ENCODE peak calls at places on chromosomes 4 and X, in eight cellular contexts. One of them, this sample, is unnamed.

GRCh38 chrX:79138658-79139241 is 5.7 kb upstream of the GPR174 start:
- DNase-seq in right lobe of liver: no peak
- DNase-seq in prostate gland: no peak
- DNase-seq in fibroblast of lung: no peak
- DNase-seq in neural progenitor cell: no peak
- DNase-seq in transverse colon: peak; percentile 30
- DNase-seq in lower lobe of right lung: no peak
- DNase-seq in aorta: no peak
- DNase-seq in this sample: no peak

GRCh38 chrX:41457618-41458192 is 10.6 kb downstream of the NYX start:
- DNase-seq in right lobe of liver: no peak
- DNase-seq in prostate gland: no peak
- DNase-seq in fibroblast of lung: peak; percentile 25
- DNase-seq in neural progenitor cell: no peak
- DNase-seq in transverse colon: no peak
- DNase-seq in lower lobe of right lung: no peak
- DNase-seq in aorta: no peak
- DNase-seq in this sample: no peak

GRCh38 chrX:18638397-18638796 is 33.5 kb downstream of the RS1 start:
- DNase-seq in right lobe of liver: no peak
- DNase-seq in prostate gland: no peak
- DNase-seq in fibroblast of lung: no peak
- DNase-seq in neural progenitor cell: no peak
- DNase-seq in transverse colon: no peak
- DNase-seq in lower lobe of right lung: no peak
- DNase-seq in aorta: no peak
- DNase-seq in this sample: no peak

GRCh38 chrX:18877472-18877871 is 106.4 kb downstream of the PHKA2 start:
- DNase-seq in right lobe of liver: no peak
- DNase-seq in prostate gland: no peak
- DNase-seq in fibroblast of lung: no peak
- DNase-seq in neural progenitor cell: no peak
- DNase-seq in transverse colon: no peak
- DNase-seq in lower lobe of right lung: no peak
- DNase-seq in aorta: peak; percentile 6
- DNase-seq in this sample: no peak

GRCh38 chr4:78059524-78059889 is 2.4 kb downstream of the FRAS1 start:
- DNase-seq in right lobe of liver: peak; percentile 21
- DNase-seq in prostate gland: peak; percentile 85
- DNase-seq in fibroblast of lung: peak; percentile 79
- DNase-seq in neural progenitor cell: peak; percentile 87
- DNase-seq in transverse colon: peak; percentile 59
- DNase-seq in lower lobe of right lung: peak; percentile 47
- DNase-seq in aorta: peak; percentile 47
- DNase-seq in this sample: peak; percentile 24

GRCh38 chr4:123107444-123108252 is 185.3 kb upstream of the NUDT6 start:
- DNase-seq in right lobe of liver: peak; percentile 14
- DNase-seq in prostate gland: no peak
- DNase-seq in fibroblast of lung: no peak
- DNase-seq in neural progenitor cell: no peak
- DNase-seq in transverse colon: no peak
- DNase-seq in lower lobe of right lung: peak; percentile 38
- DNase-seq in aorta: no peak
- DNase-seq in this sample: no peak

GRCh38 chr4:136643416-136643815 is 888.9 kb downstream of the PCDH18 start:
- DNase-seq in right lobe of liver: no peak
- DNase-seq in prostate gland: no peak
- DNase-seq in fibroblast of lung: no peak
- DNase-seq in neural progenitor cell: no peak
- DNase-seq in transverse colon: no peak
- DNase-seq in lower lobe of right lung: no peak
- DNase-seq in aorta: no peak
- DNase-seq in this sample: no peak

GRCh38 chr4:185548587-185548986 is 13.3 kb upstream of the PDLIM3 start:
- DNase-seq in right lobe of liver: no peak
- DNase-seq in prostate gland: no peak
- DNase-seq in fibroblast of lung: no peak
- DNase-seq in neural progenitor cell: no peak
- DNase-seq in transverse colon: no peak
- DNase-seq in lower lobe of right lung: no peak
- DNase-seq in aorta: no peak
- DNase-seq in this sample: no peak

GRCh38 chrX:149962859-149963757 is 24.8 kb upstream of the EOLA2 start:
- DNase-seq in right lobe of liver: peak; percentile 51
- DNase-seq in prostate gland: peak; percentile 28
- DNase-seq in fibroblast of lung: peak; percentile 70
- DNase-seq in neural progenitor cell: peak; percentile 72
- DNase-seq in transverse colon: peak; percentile 28
- DNase-seq in lower lobe of right lung: no peak
- DNase-seq in aorta: peak; percentile 59
- DNase-seq in this sample: no peak

GRCh38 chrX:112832481-112833095 is 8.0 kb downstream of the AMOT start:
- DNase-seq in right lobe of liver: no peak
- DNase-seq in prostate gland: peak; percentile 49
- DNase-seq in fibroblast of lung: no peak
- DNase-seq in neural progenitor cell: no peak
- DNase-seq in transverse colon: peak; percentile 69
- DNase-seq in lower lobe of right lung: peak; percentile 65
- DNase-seq in aorta: no peak
- DNase-seq in this sample: no peak

GRCh38 chr4:88791274-88791673 is 93.6 kb upstream of the NAP1L5 start:
- DNase-seq in right lobe of liver: no peak
- DNase-seq in prostate gland: no peak
- DNase-seq in fibroblast of lung: peak; percentile 14
- DNase-seq in neural progenitor cell: no peak
- DNase-seq in transverse colon: no peak
- DNase-seq in lower lobe of right lung: no peak
- DNase-seq in aorta: no peak
- DNase-seq in this sample: no peak

GRCh38 chr4:184740965-184741364 is 7.1 kb upstream of the CENPU start:
- DNase-seq in right lobe of liver: no peak
- DNase-seq in prostate gland: no peak
- DNase-seq in fibroblast of lung: no peak
- DNase-seq in neural progenitor cell: no peak
- DNase-seq in transverse colon: no peak
- DNase-seq in lower lobe of right lung: no peak
- DNase-seq in aorta: no peak
- DNase-seq in this sample: no peak

GRCh38 chr4:25856756-25857155 is 6.0 kb downstream of the SEL1L3 start:
- DNase-seq in right lobe of liver: no peak
- DNase-seq in prostate gland: no peak
- DNase-seq in fibroblast of lung: peak; percentile 11
- DNase-seq in neural progenitor cell: no peak
- DNase-seq in transverse colon: no peak
- DNase-seq in lower lobe of right lung: no peak
- DNase-seq in aorta: no peak
- DNase-seq in this sample: no peak
- H3K27ac ChIP-seq in right lobe of liver: no peak overlapping the region
- H3K27ac ChIP-seq in prostate gland: no peak overlapping the region
- H3K27ac ChIP-seq in fibroblast of lung: no peak overlapping the region
- H3K27ac ChIP-seq in neural progenitor cell: no peak overlapping the region
- H3K27ac ChIP-seq in transverse colon: no peak overlapping the region
- H3K27ac ChIP-seq in lower lobe of right lung: peak overlapping the region; percentile 39
- H3K27ac ChIP-seq in aorta: no peak overlapping the region
- H3K27ac ChIP-seq in this sample: no peak overlapping the region

DNA sequence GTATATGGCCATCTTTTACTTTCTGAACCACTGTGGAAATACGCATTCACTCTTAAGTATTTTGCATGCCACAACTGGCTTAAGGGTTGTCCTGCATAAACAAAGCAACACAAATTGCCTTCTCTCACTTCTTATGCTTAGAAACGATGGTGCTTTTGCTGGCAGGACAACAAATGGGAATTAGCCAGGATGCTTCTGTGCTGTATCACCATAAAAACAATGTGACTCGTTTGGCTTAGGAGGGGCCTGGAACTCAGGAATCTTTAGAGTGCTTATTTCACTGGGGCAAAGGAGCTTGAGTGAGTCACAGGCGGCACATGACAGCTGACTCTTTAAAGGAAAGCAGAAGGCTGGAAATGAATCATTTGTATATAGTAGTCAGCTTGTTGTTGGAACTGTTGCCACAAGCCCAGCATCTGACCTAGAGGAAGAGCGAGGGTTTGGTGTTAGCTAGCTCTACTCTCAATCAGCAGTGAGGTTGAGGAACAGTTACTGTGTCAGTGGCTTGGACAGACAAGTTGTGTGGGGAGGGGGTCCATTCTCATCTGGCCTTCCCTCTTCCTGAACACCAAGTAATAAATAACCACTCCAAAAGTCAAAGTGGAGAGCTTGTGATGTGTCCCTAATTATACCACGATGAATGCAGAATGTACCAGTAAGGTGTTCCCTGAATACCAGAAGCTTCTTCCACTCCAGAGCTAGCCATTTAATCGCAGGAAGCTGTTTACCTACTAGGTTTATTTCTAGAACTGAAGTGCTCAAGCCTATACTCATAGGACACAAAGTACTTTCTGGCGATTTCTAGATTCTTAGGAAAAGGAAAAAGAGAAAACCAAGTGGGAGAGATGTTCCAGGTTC is 293.1 kb downstream of the CAMK2D start:
- DNase-seq in right lobe of liver: peak; percentile 66
- DNase-seq in prostate gland: peak; percentile 23
- DNase-seq in fibroblast of lung: peak; percentile 100
- DNase-seq in neural progenitor cell: peak; percentile 62
- DNase-seq in transverse colon: peak; percentile 68
- DNase-seq in lower lobe of right lung: peak; percentile 73
- DNase-seq in aorta: peak; percentile 91
- DNase-seq in this sample: peak; percentile 55
- H3K4me1 ChIP-seq in right lobe of liver: no peaks in the 10 kb centered on the region
- H3K4me1 ChIP-seq in prostate gland: no peaks in the 10 kb centered on the region
- H3K4me1 ChIP-seq in fibroblast of lung: peaks cover 19% of the 10 kb centered on the region
- H3K4me1 ChIP-seq in neural progenitor cell: peaks cover 9% of the 10 kb centered on the region
- H3K4me1 ChIP-seq in transverse colon: peaks cover 45% of the 10 kb centered on the region
- H3K4me1 ChIP-seq in lower lobe of right lung: peaks cover 21% of the 10 kb centered on the region
- H3K4me1 ChIP-seq in aorta: peaks cover 3% of the 10 kb centered on the region
- H3K4me1 ChIP-seq in this sample: peaks cover 74% of the 10 kb centered on the region

DNA sequence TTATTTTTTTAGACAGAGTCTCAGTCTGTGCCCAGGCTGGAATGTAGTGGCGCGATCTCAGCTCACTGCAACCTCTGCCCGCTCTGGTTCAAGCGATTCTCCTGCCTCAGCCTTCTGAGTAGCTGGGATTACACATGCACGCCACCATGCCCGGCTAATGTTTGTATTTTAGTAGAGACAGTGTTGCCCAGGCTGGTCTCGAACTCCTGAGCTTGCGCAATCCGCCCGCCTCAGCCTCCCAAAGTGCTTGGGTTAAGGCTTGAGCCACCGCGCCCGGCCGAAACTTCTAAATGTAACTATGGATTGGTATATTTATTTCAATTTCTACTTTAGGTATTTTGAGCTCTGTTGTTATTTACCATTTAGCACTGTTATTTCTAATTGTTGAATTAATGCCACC is 79.4 kb downstream of the FAM193A start:
- DNase-seq in right lobe of liver: no peak
- DNase-seq in prostate gland: no peak
- DNase-seq in fibroblast of lung: no peak
- DNase-seq in neural progenitor cell: no peak
- DNase-seq in transverse colon: no peak
- DNase-seq in lower lobe of right lung: no peak
- DNase-seq in aorta: no peak
- DNase-seq in this sample: no peak
- H3K9me3 ChIP-seq in right lobe of liver: no peaks in the 10 kb centered on the region
- H3K9me3 ChIP-seq in prostate gland: no peaks in the 10 kb centered on the region
- H3K9me3 ChIP-seq in fibroblast of lung: no peaks in the 10 kb centered on the region
- H3K9me3 ChIP-seq in neural progenitor cell: no peaks in the 10 kb centered on the region
- H3K9me3 ChIP-seq in transverse colon: no peaks in the 10 kb centered on the region
- H3K9me3 ChIP-seq in lower lobe of right lung: no peaks in the 10 kb centered on the region
- H3K9me3 ChIP-seq in aorta: no peaks in the 10 kb centered on the region
- H3K9me3 ChIP-seq in this sample: no peaks in the 10 kb centered on the region

GRCh38 chrX:16807548-16807947 is 21.3 kb downstream of the TXLNG start:
- DNase-seq in right lobe of liver: no peak
- DNase-seq in prostate gland: no peak
- DNase-seq in fibroblast of lung: peak; percentile 23
- DNase-seq in neural progenitor cell: peak; percentile 28
- DNase-seq in transverse colon: no peak
- DNase-seq in lower lobe of right lung: no peak
- DNase-seq in aorta: no peak
- DNase-seq in this sample: no peak

GRCh38 chrX:16804923-16805464 is 18.7 kb downstream of the TXLNG start:
- DNase-seq in right lobe of liver: no peak
- DNase-seq in prostate gland: no peak
- DNase-seq in fibroblast of lung: no peak
- DNase-seq in neural progenitor cell: no peak
- DNase-seq in transverse colon: no peak
- DNase-seq in lower lobe of right lung: no peak
- DNase-seq in aorta: no peak
- DNase-seq in this sample: no peak

GRCh38 chrX:16807976-16808542 is 21.8 kb downstream of the TXLNG start:
- DNase-seq in right lobe of liver: no peak
- DNase-seq in prostate gland: no peak
- DNase-seq in fibroblast of lung: peak; percentile 84
- DNase-seq in neural progenitor cell: no peak
- DNase-seq in transverse colon: peak; percentile 20
- DNase-seq in lower lobe of right lung: no peak
- DNase-seq in aorta: no peak
- DNase-seq in this sample: no peak
- H3K27ac ChIP-seq in right lobe of liver: peak overlapping the region; percentile 52
- H3K27ac ChIP-seq in prostate gland: peak overlapping the region; percentile 19
- H3K27ac ChIP-seq in fibroblast of lung: peak overlapping the region; percentile 34
- H3K27ac ChIP-seq in neural progenitor cell: no peak overlapping the region
- H3K27ac ChIP-seq in transverse colon: peak overlapping the region; percentile 58
- H3K27ac ChIP-seq in lower lobe of right lung: peak overlapping the region; percentile 24
- H3K27ac ChIP-seq in aorta: no peak overlapping the region
- H3K27ac ChIP-seq in this sample: peak overlapping the region; percentile 51

DNA sequence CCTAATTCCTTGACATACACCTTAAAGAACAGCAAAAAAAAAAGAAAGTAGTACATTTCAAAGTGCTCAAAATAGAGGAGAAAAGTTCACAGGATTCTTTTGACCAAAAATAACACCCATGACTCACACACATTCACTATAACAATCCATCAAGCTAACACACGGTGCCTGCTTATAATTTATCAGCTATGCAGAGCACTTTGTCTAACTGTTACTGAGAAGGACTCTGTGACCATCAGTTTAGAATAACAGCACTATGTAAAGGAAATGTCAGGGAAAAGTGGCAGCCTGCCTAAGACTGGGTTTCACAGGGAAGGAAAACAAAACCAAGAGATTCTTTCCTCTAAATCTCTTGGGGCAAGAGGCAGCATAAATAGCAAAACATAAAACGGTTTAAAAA is 54.8 kb downstream of the CCDC149 start:
- DNase-seq in right lobe of liver: no peak
- DNase-seq in prostate gland: no peak
- DNase-seq in fibroblast of lung: peak; percentile 85
- DNase-seq in neural progenitor cell: no peak
- DNase-seq in transverse colon: no peak
- DNase-seq in lower lobe of right lung: no peak
- DNase-seq in aorta: peak; percentile 59
- DNase-seq in this sample: no peak
- H3K4me1 ChIP-seq in right lobe of liver: no peaks in the 10 kb centered on the region
- H3K4me1 ChIP-seq in prostate gland: no peaks in the 10 kb centered on the region
- H3K4me1 ChIP-seq in fibroblast of lung: peaks cover 11% of the 10 kb centered on the region
- H3K4me1 ChIP-seq in neural progenitor cell: no peaks in the 10 kb centered on the region
- H3K4me1 ChIP-seq in transverse colon: peaks cover 14% of the 10 kb centered on the region
- H3K4me1 ChIP-seq in lower lobe of right lung: peaks cover 9% of the 10 kb centered on the region
- H3K4me1 ChIP-seq in aorta: peaks cover 3% of the 10 kb centered on the region
- H3K4me1 ChIP-seq in this sample: peaks cover 28% of the 10 kb centered on the region

DNA sequence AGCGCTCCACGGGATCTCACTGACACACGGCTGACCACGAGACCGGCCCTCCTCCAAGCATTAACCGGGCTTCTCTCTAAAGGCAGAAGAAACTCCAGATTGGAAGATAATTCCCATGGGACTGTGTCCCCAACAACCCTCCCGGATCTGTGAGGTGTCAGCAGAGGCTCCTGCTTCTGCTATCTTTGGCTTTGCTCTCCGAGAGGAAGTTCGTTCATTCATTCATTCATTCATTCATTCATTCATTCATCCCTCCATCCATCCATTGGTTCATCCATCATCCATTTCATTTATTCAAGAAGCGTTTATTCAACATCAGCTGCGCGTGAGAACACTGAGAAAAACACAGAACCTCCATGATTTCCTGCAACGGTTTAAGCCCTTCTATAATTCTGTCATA is 11.5 kb downstream of the ADRA2C start:
- DNase-seq in right lobe of liver: no peak
- DNase-seq in prostate gland: no peak
- DNase-seq in fibroblast of lung: no peak
- DNase-seq in neural progenitor cell: no peak
- DNase-seq in transverse colon: no peak
- DNase-seq in lower lobe of right lung: no peak
- DNase-seq in aorta: no peak
- DNase-seq in this sample: no peak
- H3K9me3 ChIP-seq in right lobe of liver: no peaks in the 10 kb centered on the region
- H3K9me3 ChIP-seq in prostate gland: no peaks in the 10 kb centered on the region
- H3K9me3 ChIP-seq in fibroblast of lung: no peaks in the 10 kb centered on the region
- H3K9me3 ChIP-seq in neural progenitor cell: no peaks in the 10 kb centered on the region
- H3K9me3 ChIP-seq in transverse colon: no peaks in the 10 kb centered on the region
- H3K9me3 ChIP-seq in lower lobe of right lung: no peaks in the 10 kb centered on the region
- H3K9me3 ChIP-seq in aorta: no peaks in the 10 kb centered on the region
- H3K9me3 ChIP-seq in this sample: peaks cover 8% of the 10 kb centered on the region